ENCODE peak calls at places on chromosomes 3 and 15, in four cellular contexts. T is K562, O is A549, A is ovary. K is an unnamed sample.

GRCh38 chr3:66656608-66657007 is 155.8 kb upstream of the LRIG1 start:
- DNase-seq in T (no peak), O (no peak), A (no peak), K (no peak)

GRCh38 chr3:25534007-25534406 is 105.9 kb downstream of the RARB start:
- DNase-seq in T (no peak), O (no peak), A (no peak), K (no peak)

GRCh38 chr3:108287146-108287545 is 9.2 kb upstream of the HHLA2 start:
- DNase-seq in T (no peak), O (no peak), A (no peak), K (no peak)

GRCh38 chr15:30985081-30985531 is 6.3 kb downstream of the MTMR10 start:
- DNase-seq in T (no peak), O (no peak), A (no peak), K (no peak)

GRCh38 chr3:112391648-112392047 is 58.7 kb downstream of the CD200 start:
- DNase-seq in T (no peak), O (no peak), A (no peak), K (no peak)

GRCh38 chr3:107710851-107711250 is 188.1 kb downstream of the BBX start:
- DNase-seq in T (peak; percentile 9), O (peak; percentile 12), A (peak; percentile 55), K (peak; percentile 69)

GRCh38 chr3:185397676-185398075 is 34.7 kb downstream of the MAP3K13 start:
- DNase-seq in T (no peak), O (no peak), A (no peak), K (no peak)

GRCh38 chr15:75149911-75150709 is 51.6 kb upstream of the C15orf39 start:
- DNase-seq in T (peak; percentile 70), O (peak; percentile 79), A (no peak), K (no peak)

GRCh38 chr3:194273396-194274310 is 77.5 kb downstream of the CPN2 start:
- DNase-seq in T (no peak), O (no peak), A (peak; percentile 35), K (peak; percentile 69)

GRCh38 chr15:34122771-34123183 is 20.9 kb downstream of the PGBD4 start:
- DNase-seq in T (no peak), O (no peak), A (no peak), K (no peak)

GRCh38 chr3:72031581-72031980 is 246.6 kb upstream of the PROK2 start:
- DNase-seq in T (peak; percentile 24), O (no peak), A (no peak), K (no peak)

GRCh38 chr15:60353245-60353940 is 44.4 kb downstream of the ANXA2 start:
- DNase-seq in T (no peak), O (peak; percentile 17), A (no peak), K (no peak)

GRCh38 chr15:79682285-79682684 is 214.5 kb downstream of the MTHFS start:
- DNase-seq in T (no peak), O (peak; percentile 52), A (peak; percentile 31), K (no peak)

GRCh38 chr15:79168922-79169322 is 78.3 kb upstream of the RASGRF1 start:
- DNase-seq in T (peak; percentile 35), O (peak; percentile 48), A (no peak), K (no peak)

GRCh38 chr3:142151240-142151639 is 1.9 kb upstream of the TFDP2 start:
- DNase-seq in T (no peak), O (no peak), A (no peak), K (no peak)

GRCh38 chr3:100810671-100811070 is 101.4 kb downstream of the TFG start:
- DNase-seq in T (no peak), O (no peak), A (no peak), K (no peak)

DNA sequence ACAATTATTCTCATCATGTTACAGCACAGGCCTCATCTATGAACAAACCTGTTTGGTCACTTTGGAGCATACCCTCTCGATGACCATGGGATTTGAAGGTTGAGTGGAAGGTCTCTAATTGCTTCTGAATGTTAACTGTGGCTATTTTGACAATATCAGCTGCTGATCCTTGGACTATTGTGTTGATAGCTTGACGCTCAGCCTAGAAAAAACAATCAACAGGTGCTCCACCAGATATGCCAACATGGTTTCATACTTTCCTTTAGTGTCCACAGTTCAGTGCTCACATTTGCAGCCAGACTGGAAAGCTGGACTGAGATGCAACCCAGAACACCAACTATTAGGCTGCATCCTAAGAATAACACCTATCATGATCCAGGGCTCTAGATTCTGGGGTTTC is 109.7 kb downstream of the POLQ start:
- DNase-seq in T (no peak), O (no peak), A (no peak), K (no peak)
- H3K4me1 ChIP-seq in T (peaks cover 2% of the 10 kb centered on the region), O (no peaks in the 10 kb centered on the region), A (no peaks in the 10 kb centered on the region), K (no peaks in the 10 kb centered on the region)

DNA sequence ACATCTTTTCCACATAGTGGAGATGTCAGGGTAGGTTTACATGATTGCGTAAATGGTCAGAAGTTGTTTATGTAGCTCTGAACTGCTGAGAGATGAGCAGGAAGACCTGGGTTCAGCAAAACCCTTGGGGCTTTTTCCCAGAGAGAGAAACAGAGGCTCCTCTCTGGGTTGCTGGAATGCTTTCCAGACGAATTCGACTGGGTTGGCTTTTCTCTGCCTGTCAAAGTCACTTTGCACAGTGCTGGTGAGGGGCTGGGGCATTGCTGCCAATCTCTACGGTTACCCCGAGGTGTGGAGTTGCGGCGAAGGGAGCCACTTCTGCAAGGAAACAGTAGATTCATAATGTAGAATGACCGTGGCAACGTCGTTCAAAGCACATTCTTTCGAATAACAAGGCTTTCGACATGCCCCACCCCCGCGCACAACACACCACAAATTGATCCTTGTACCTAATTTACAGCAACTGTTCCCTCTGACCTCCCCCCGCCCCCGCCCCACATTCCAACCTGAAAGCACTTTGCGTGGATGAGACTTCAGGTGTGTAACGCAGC is 950 bp upstream of the CNTN4 start:
- DNase-seq in T (no peak), O (no peak), A (no peak), K (no peak)
- H3K4me3 ChIP-seq in T (no peak overlapping the region), O (no peak overlapping the region), A (peak overlapping the region; percentile 62), K (peak overlapping the region; percentile 54)

GRCh38 chr15:40714144-40714543 is 19.2 kb downstream of the RAD51 start:
- DNase-seq in T (no peak), O (no peak), A (no peak), K (no peak)
- TF ChIP-seq EP300 in T (no peak), O (no peak), A (no peak), K (no peak)

DNA sequence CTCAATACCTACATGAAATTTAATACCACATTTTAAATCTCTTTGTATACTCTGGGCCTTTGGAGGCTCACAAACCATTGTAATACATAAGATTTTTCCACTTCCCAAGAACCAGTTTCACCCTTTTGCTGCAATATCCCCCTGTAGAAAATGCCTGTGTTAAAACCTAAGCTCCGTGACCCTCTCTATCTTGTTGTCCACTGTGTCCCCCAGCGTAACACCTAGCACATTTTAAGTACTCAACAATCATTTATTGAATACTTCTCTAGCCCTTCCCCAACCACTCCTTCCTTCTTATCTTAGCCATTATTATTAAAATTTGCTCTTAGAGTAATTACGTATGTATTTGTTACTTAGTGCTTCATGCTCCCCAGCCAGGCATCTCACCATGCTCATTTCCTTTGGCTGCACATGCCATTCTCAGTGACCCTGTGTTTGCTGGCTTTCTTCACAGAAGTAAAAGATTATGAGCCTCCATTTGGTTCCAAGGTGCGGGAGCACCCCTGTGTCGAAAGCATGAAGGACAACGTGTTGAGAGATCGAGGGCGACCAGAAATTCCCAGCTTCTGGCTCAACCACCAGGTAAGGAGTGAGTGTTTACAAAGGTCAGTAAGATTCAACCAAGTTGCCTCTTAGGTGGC is 81.6 kb downstream of the TGFBR2 start:
- DNase-seq in T (no peak), O (no peak), A (no peak), K (no peak)
- H3K4me1 ChIP-seq in T (no peaks in the 10 kb centered on the region), O (peaks cover 68% of the 10 kb centered on the region), A (peaks cover 17% of the 10 kb centered on the region), K (no peaks in the 10 kb centered on the region)

GRCh38 chr15:90419202-90419601 is 31.2 kb downstream of the IQGAP1 start:
- DNase-seq in T (no peak), O (no peak), A (no peak), K (no peak)

GRCh38 chr15:90421527-90421926 is 33.5 kb downstream of the IQGAP1 start:
- DNase-seq in T (no peak), O (no peak), A (no peak), K (no peak)

GRCh38 chr15:90420488-90420850 is 32.4 kb downstream of the IQGAP1 start:
- DNase-seq in T (no peak), O (no peak), A (no peak), K (no peak)

GRCh38 chr15:90418627-90419026 is 30.6 kb downstream of the IQGAP1 start:
- DNase-seq in T (no peak), O (no peak), A (no peak), K (no peak)

GRCh38 chr15:90419738-90420487 is 31.9 kb downstream of the IQGAP1 start:
- DNase-seq in T (no peak), O (peak; percentile 41), A (no peak), K (no peak)
- H3K4me3 ChIP-seq in T (no peak overlapping the region), O (no peak overlapping the region), A (peak overlapping the region; percentile 9), K (no peak overlapping the region)

GRCh38 chr3:117105650-117106049 is 396.1 kb downstream of the TUSC7 start:
- DNase-seq in T (no peak), O (no peak), A (no peak), K (no peak)
- TF ChIP-seq EP300 in T (no peak), O (no peak), A (no peak), K (no peak)

GRCh38 chr3:125110876-125111480 is 55.2 kb upstream of the HEG1 start:
- DNase-seq in T (no peak), O (no peak), A (no peak), K (no peak)
- H3K4me1 ChIP-seq in T (no peaks in the 10 kb centered on the region), O (peaks cover 33% of the 10 kb centered on the region), A (peaks cover 5% of the 10 kb centered on the region), K (no peaks in the 10 kb centered on the region)

GRCh38 chr15:83282859-83283812 is 1.3 kb downstream of the BNC1 start:
- DNase-seq in T (no peak), O (no peak), A (no peak), K (no peak)
- H3K4me3 ChIP-seq in T (no peak overlapping the region), O (peak overlapping the region; percentile 40), A (no peak overlapping the region), K (peak overlapping the region; percentile 16)

GRCh38 chr3:197155039-197155438 is 125.4 kb upstream of the MELTF start:
- DNase-seq in T (no peak), O (peak; percentile 4), A (no peak), K (no peak)

GRCh38 chr3:197149528-197149927 is 119.9 kb upstream of the MELTF start:
- DNase-seq in T (no peak), O (no peak), A (no peak), K (no peak)

GRCh38 chr3:197151562-197151961 is 121.9 kb upstream of the MELTF start:
- DNase-seq in T (peak; percentile 65), O (peak; percentile 26), A (peak; percentile 28), K (no peak)
- TF ChIP-seq EP300 in T (no peak), O (no peak), A (no peak), K (no peak)

K was measured in sigmoid colon.